ENCODE peak calls at places on chromosomes 16 and 17, in eight cellular contexts. U is AG09309, F is GM12892, L is NCI-H1105, Y is NCI-H1436, X is myocyte, V is osteoblast, J is adrenal gland. R is an unnamed sample.

GRCh38 chr17:4607773-4608187 is 23.5 kb downstream of the SMTNL2 start:
- DNase-seq in F (no peak), X (peak; percentile 68), V (peak; percentile 92), J (peak; percentile 82), U (no peak), L (no peak), Y (no peak), R (peak; percentile 78)

GRCh38 chr16:1196494-1196893 is 28.6 kb downstream of the TPSG1 start:
- DNase-seq in F (no peak), V (no peak), U (no peak), J (no peak), X (no peak), L (no peak), Y (no peak), R (no peak)

GRCh38 chr16:57899771-57900661 is 70.9 kb downstream of the CNGB1 start:
- DNase-seq in L (peak; percentile 42), V (peak; percentile 86), X (peak; percentile 72), J (peak; percentile 82), U (peak; percentile 11), Y (peak; percentile 45), F (peak; percentile 48), R (peak; percentile 43)

GRCh38 chr17:75587718-75588545 is at the start of gene MYO15B:
- DNase-seq in U (no peak), J (peak; percentile 42), L (peak; percentile 23), F (no peak), Y (peak; percentile 61), X (no peak), V (peak; percentile 86), R (no peak)

GRCh38 chr17:41065829-41066624 is at the start of gene KRTAP2-4:
- DNase-seq in U (peak; percentile 94), F (no peak), Y (no peak), L (no peak), X (peak; percentile 83), V (peak; percentile 87), J (no peak), R (peak; percentile 92)

GRCh38 chr17:72351365-72351764 is 230.5 kb downstream of the SOX9 start:
- DNase-seq in U (no peak), V (no peak), L (no peak), J (no peak), Y (no peak), X (no peak), F (no peak), R (no peak)

GRCh38 chr17:57305918-57306317 is 49.6 kb downstream of the MSI2 start:
- DNase-seq in V (no peak), X (peak; percentile 43), L (no peak), Y (no peak), J (no peak), F (no peak), U (no peak), R (no peak)

GRCh38 chr17:40777459-40777858 is 4.9 kb downstream of the KRT27 start:
- DNase-seq in X (no peak), J (no peak), F (no peak), Y (no peak), L (no peak), U (no peak), V (no peak), R (no peak)

GRCh38 chr16:15879255-15879804 is 9.1 kb downstream of the CEP20 start:
- DNase-seq in J (peak; percentile 24), U (peak; percentile 91), F (no peak), Y (no peak), L (no peak), V (peak; percentile 83), X (peak; percentile 62), R (peak; percentile 89)

GRCh38 chr16:79599837-79600635 is 501 bp downstream of the MAF start:
- DNase-seq in F (no peak), Y (peak; percentile 54), X (peak; percentile 71), J (peak; percentile 59), L (peak; percentile 66), U (no peak), V (peak; percentile 96), R (no peak)

GRCh38 chr17:38797091-38797490 is 2.3 kb downstream of the PIP4K2B start:
- DNase-seq in F (no peak), J (no peak), Y (no peak), V (peak; percentile 83), X (no peak), L (no peak), U (no peak), R (peak; percentile 77)

GRCh38 chr17:77875881-77876509 is 82.5 kb upstream of the TNRC6C start:
- DNase-seq in J (no peak), L (no peak), Y (no peak), V (peak; percentile 87), X (no peak), F (no peak), U (no peak), R (no peak)

GRCh38 chr17:6554871-6555330 is 1.5 kb downstream of the PITPNM3 start:
- DNase-seq in V (peak; percentile 85), F (no peak), Y (no peak), X (no peak), U (no peak), J (peak; percentile 18), L (no peak), R (no peak)

GRCh38 chr16:46715769-46716305 is 26.4 kb downstream of the ORC6 start:
- DNase-seq in X (peak; percentile 81), F (no peak), L (no peak), U (no peak), V (peak; percentile 62), J (no peak), Y (no peak), R (no peak)

GRCh38 chr17:44655983-44656700 is at the start of gene MEIOC:
- DNase-seq in U (no peak), Y (peak; percentile 55), J (no peak), X (peak; percentile 5), V (peak; percentile 84), F (peak; percentile 27), L (peak; percentile 5), R (no peak)

GRCh38 chr17:35896011-35896587 is 15.9 kb upstream of the CCL5 start:
- DNase-seq in U (no peak), Y (no peak), F (no peak), V (no peak), J (no peak), L (no peak), X (no peak), R (no peak)

GRCh38 chr17:75394332-75394918 is 11.1 kb downstream of the GRB2 start:
- DNase-seq in Y (no peak), U (no peak), F (no peak), X (no peak), L (no peak), V (peak; percentile 62), J (no peak), R (no peak)

GRCh38 chr17:37818689-37819088 is 73.8 kb upstream of the HNF1B start:
- DNase-seq in Y (peak; percentile 10), V (no peak), L (no peak), X (peak; percentile 13), U (no peak), J (no peak), F (no peak), R (no peak)

GRCh38 chr17:29573558-29573870 is 5.0 kb downstream of the TP53I13 start:
- DNase-seq in L (no peak), Y (no peak), X (no peak), F (no peak), V (peak; percentile 25), U (no peak), J (no peak), R (no peak)

GRCh38 chr16:48365030-48365600 is 20.1 kb downstream of the SIAH1 start:
- DNase-seq in U (no peak), J (peak; percentile 53), L (no peak), X (no peak), F (no peak), Y (no peak), V (no peak), R (no peak)

GRCh38 chr16:75251280-75252048 is at the start of gene BCAR1:
- DNase-seq in F (peak; percentile 85), Y (peak; percentile 68), L (peak; percentile 56), X (peak; percentile 88), U (peak; percentile 73), V (peak; percentile 99), J (peak; percentile 90), R (peak; percentile 96)

GRCh38 chr16:12120331-12120981 is 143.9 kb downstream of the SNX29 start:
- DNase-seq in L (no peak), Y (peak; percentile 82), J (peak; percentile 75), F (no peak), X (no peak), U (no peak), V (peak; percentile 97), R (peak; percentile 63)

R was measured in foreskin fibroblast.